ENCODE peak calls at places on chromosomes 7 and 10, in nine cellular contexts. One of them, this sample, is unnamed.
A peak's percentile ranks its signal among the peaks of the same experiment; 100 is the strongest.

GRCh38 chr10:94487575-94487974 is 58.0 kb upstream of the HELLS start:
- DNase-seq in glutamatergic neuron: no peak
- DNase-seq in stimulated activated CD8-positive, alpha-beta memory T cell treated with anti-CD3 and anti-CD28 coated beads, Interleukin-15, amount 100 ng/mL, for 4 hours: no peak
- DNase-seq in HFFc6: no peak
- DNase-seq in NB4: no peak
- DNase-seq in stimulated activated CD4-positive, alpha-beta T cell treated with anti-CD3 and anti-CD28 coated beads, Interleukin-1b, Interleukin-23, amount 100 ng/mL, for 48 hours: no peak
- DNase-seq in activated gamma-delta T cell treated with anti-CD3 and anti-CD28 coated beads, Interleukin-2, amount 50 U/mL, for 16 hours: no peak
- DNase-seq in GM12865: no peak
- DNase-seq in NCI-H1105 treated with DMSO at 0.1 percent for 48 hours: no peak
- DNase-seq in this sample: no peak

GRCh38 chr7:134690016-134690415 is 43.4 kb downstream of the BPGM start:
- DNase-seq in glutamatergic neuron: no peak
- DNase-seq in stimulated activated CD8-positive, alpha-beta memory T cell treated with anti-CD3 and anti-CD28 coated beads, Interleukin-15, amount 100 ng/mL, for 4 hours: no peak
- DNase-seq in HFFc6: peak; percentile 76
- DNase-seq in NB4: peak; percentile 15
- DNase-seq in stimulated activated CD4-positive, alpha-beta T cell treated with anti-CD3 and anti-CD28 coated beads, Interleukin-1b, Interleukin-23, amount 100 ng/mL, for 48 hours: no peak
- DNase-seq in activated gamma-delta T cell treated with anti-CD3 and anti-CD28 coated beads, Interleukin-2, amount 50 U/mL, for 16 hours: no peak
- DNase-seq in GM12865: peak; percentile 38
- DNase-seq in NCI-H1105 treated with DMSO at 0.1 percent for 48 hours: no peak
- DNase-seq in this sample: peak; percentile 56

GRCh38 chr10:89923661-89924060 is 222.3 kb downstream of the KIF20B start:
- DNase-seq in glutamatergic neuron: no peak
- DNase-seq in stimulated activated CD8-positive, alpha-beta memory T cell treated with anti-CD3 and anti-CD28 coated beads, Interleukin-15, amount 100 ng/mL, for 4 hours: no peak
- DNase-seq in HFFc6: no peak
- DNase-seq in NB4: no peak
- DNase-seq in stimulated activated CD4-positive, alpha-beta T cell treated with anti-CD3 and anti-CD28 coated beads, Interleukin-1b, Interleukin-23, amount 100 ng/mL, for 48 hours: no peak
- DNase-seq in activated gamma-delta T cell treated with anti-CD3 and anti-CD28 coated beads, Interleukin-2, amount 50 U/mL, for 16 hours: no peak
- DNase-seq in GM12865: no peak
- DNase-seq in NCI-H1105 treated with DMSO at 0.1 percent for 48 hours: no peak
- DNase-seq in this sample: peak; percentile 11

GRCh38 chr10:32384185-32384584 is 37.2 kb upstream of the EPC1 start:
- DNase-seq in glutamatergic neuron: no peak
- DNase-seq in stimulated activated CD8-positive, alpha-beta memory T cell treated with anti-CD3 and anti-CD28 coated beads, Interleukin-15, amount 100 ng/mL, for 4 hours: no peak
- DNase-seq in HFFc6: no peak
- DNase-seq in NB4: no peak
- DNase-seq in stimulated activated CD4-positive, alpha-beta T cell treated with anti-CD3 and anti-CD28 coated beads, Interleukin-1b, Interleukin-23, amount 100 ng/mL, for 48 hours: no peak
- DNase-seq in activated gamma-delta T cell treated with anti-CD3 and anti-CD28 coated beads, Interleukin-2, amount 50 U/mL, for 16 hours: no peak
- DNase-seq in GM12865: no peak
- DNase-seq in NCI-H1105 treated with DMSO at 0.1 percent for 48 hours: no peak
- DNase-seq in this sample: no peak

GRCh38 chr10:6815346-6815745 is 235.3 kb upstream of the PRKCQ start:
- DNase-seq in glutamatergic neuron: no peak
- DNase-seq in stimulated activated CD8-positive, alpha-beta memory T cell treated with anti-CD3 and anti-CD28 coated beads, Interleukin-15, amount 100 ng/mL, for 4 hours: no peak
- DNase-seq in HFFc6: no peak
- DNase-seq in NB4: no peak
- DNase-seq in stimulated activated CD4-positive, alpha-beta T cell treated with anti-CD3 and anti-CD28 coated beads, Interleukin-1b, Interleukin-23, amount 100 ng/mL, for 48 hours: no peak
- DNase-seq in activated gamma-delta T cell treated with anti-CD3 and anti-CD28 coated beads, Interleukin-2, amount 50 U/mL, for 16 hours: no peak
- DNase-seq in GM12865: no peak
- DNase-seq in NCI-H1105 treated with DMSO at 0.1 percent for 48 hours: no peak
- DNase-seq in this sample: no peak

GRCh38 chr7:64619705-64620104 is 46.2 kb upstream of the ZNF107 start:
- DNase-seq in glutamatergic neuron: no peak
- DNase-seq in stimulated activated CD8-positive, alpha-beta memory T cell treated with anti-CD3 and anti-CD28 coated beads, Interleukin-15, amount 100 ng/mL, for 4 hours: no peak
- DNase-seq in HFFc6: no peak
- DNase-seq in NB4: peak; percentile 38
- DNase-seq in stimulated activated CD4-positive, alpha-beta T cell treated with anti-CD3 and anti-CD28 coated beads, Interleukin-1b, Interleukin-23, amount 100 ng/mL, for 48 hours: no peak
- DNase-seq in activated gamma-delta T cell treated with anti-CD3 and anti-CD28 coated beads, Interleukin-2, amount 50 U/mL, for 16 hours: no peak
- DNase-seq in GM12865: peak; percentile 8
- DNase-seq in NCI-H1105 treated with DMSO at 0.1 percent for 48 hours: no peak
- DNase-seq in this sample: no peak

GRCh38 chr10:21488246-21488953 is 37.1 kb downstream of the SKIDA1 start:
- DNase-seq in glutamatergic neuron: no peak
- DNase-seq in stimulated activated CD8-positive, alpha-beta memory T cell treated with anti-CD3 and anti-CD28 coated beads, Interleukin-15, amount 100 ng/mL, for 4 hours: no peak
- DNase-seq in HFFc6: no peak
- DNase-seq in NB4: no peak
- DNase-seq in stimulated activated CD4-positive, alpha-beta T cell treated with anti-CD3 and anti-CD28 coated beads, Interleukin-1b, Interleukin-23, amount 100 ng/mL, for 48 hours: no peak
- DNase-seq in activated gamma-delta T cell treated with anti-CD3 and anti-CD28 coated beads, Interleukin-2, amount 50 U/mL, for 16 hours: no peak
- DNase-seq in GM12865: no peak
- DNase-seq in NCI-H1105 treated with DMSO at 0.1 percent for 48 hours: no peak
- DNase-seq in this sample: no peak

GRCh38 chr7:122886357-122887081 is at the start of gene CADPS2:
- DNase-seq in glutamatergic neuron: peak; percentile 66
- DNase-seq in stimulated activated CD8-positive, alpha-beta memory T cell treated with anti-CD3 and anti-CD28 coated beads, Interleukin-15, amount 100 ng/mL, for 4 hours: no peak
- DNase-seq in HFFc6: peak; percentile 5
- DNase-seq in NB4: no peak
- DNase-seq in stimulated activated CD4-positive, alpha-beta T cell treated with anti-CD3 and anti-CD28 coated beads, Interleukin-1b, Interleukin-23, amount 100 ng/mL, for 48 hours: peak; percentile 11
- DNase-seq in activated gamma-delta T cell treated with anti-CD3 and anti-CD28 coated beads, Interleukin-2, amount 50 U/mL, for 16 hours: no peak
- DNase-seq in GM12865: peak; percentile 84
- DNase-seq in NCI-H1105 treated with DMSO at 0.1 percent for 48 hours: peak; percentile 81
- DNase-seq in this sample: peak; percentile 96

GRCh38 chr7:104906032-104906431 is 108.0 kb upstream of the KMT2E start:
- DNase-seq in glutamatergic neuron: no peak
- DNase-seq in stimulated activated CD8-positive, alpha-beta memory T cell treated with anti-CD3 and anti-CD28 coated beads, Interleukin-15, amount 100 ng/mL, for 4 hours: no peak
- DNase-seq in HFFc6: no peak
- DNase-seq in NB4: no peak
- DNase-seq in stimulated activated CD4-positive, alpha-beta T cell treated with anti-CD3 and anti-CD28 coated beads, Interleukin-1b, Interleukin-23, amount 100 ng/mL, for 48 hours: no peak
- DNase-seq in activated gamma-delta T cell treated with anti-CD3 and anti-CD28 coated beads, Interleukin-2, amount 50 U/mL, for 16 hours: no peak
- DNase-seq in GM12865: no peak
- DNase-seq in NCI-H1105 treated with DMSO at 0.1 percent for 48 hours: no peak
- DNase-seq in this sample: no peak

GRCh38 chr7:21269021-21269420 is 158.9 kb upstream of the SP4 start:
- DNase-seq in glutamatergic neuron: no peak
- DNase-seq in stimulated activated CD8-positive, alpha-beta memory T cell treated with anti-CD3 and anti-CD28 coated beads, Interleukin-15, amount 100 ng/mL, for 4 hours: no peak
- DNase-seq in HFFc6: no peak
- DNase-seq in NB4: no peak
- DNase-seq in stimulated activated CD4-positive, alpha-beta T cell treated with anti-CD3 and anti-CD28 coated beads, Interleukin-1b, Interleukin-23, amount 100 ng/mL, for 48 hours: no peak
- DNase-seq in activated gamma-delta T cell treated with anti-CD3 and anti-CD28 coated beads, Interleukin-2, amount 50 U/mL, for 16 hours: no peak
- DNase-seq in GM12865: no peak
- DNase-seq in NCI-H1105 treated with DMSO at 0.1 percent for 48 hours: no peak
- DNase-seq in this sample: no peak

This sample was measured in Daoy.